ENCODE peak calls at places on chromosomes 3 and 15, in ten cellular contexts. Y is Panc1, O is PC-3, S is transverse colon, F is IMR-90, N is hepatocyte, X is dorsolateral prefrontal cortex, Q is A549, D is suprapubic skin, H is HCT116. E is an unnamed sample.

GRCh38 chr3:72485649-72486048 is 362.6 kb downstream of the SHQ1 start:
- DNase-seq in Y (no peak), Q (no peak), N (no peak), X (no peak), H (no peak), D (no peak), F (peak; percentile 10), O (no peak), S (no peak), E (no peak)

GRCh38 chr3:193782280-193782654 is 189.3 kb downstream of the OPA1 start:
- DNase-seq in F (no peak), S (peak; percentile 35), H (peak; percentile 80), X (no peak), O (peak; percentile 67), D (no peak), N (peak; percentile 79), Q (peak; percentile 28), Y (no peak), E (no peak)

GRCh38 chr15:70248116-70249025 is 150.7 kb upstream of the TLE3 start:
- DNase-seq in X (no peak), Y (no peak), F (no peak), S (no peak), Q (no peak), N (peak; percentile 30), H (no peak), D (peak; percentile 38), O (no peak), E (peak; percentile 83)

GRCh38 chr3:184524981-184525336 is 36.6 kb upstream of the EPHB3 start:
- DNase-seq in Y (no peak), Q (no peak), N (no peak), D (no peak), X (no peak), O (no peak), F (no peak), H (no peak), S (no peak), E (no peak)

GRCh38 chr3:52036222-52036694 is 20.1 kb downstream of the DUSP7 start:
- DNase-seq in F (no peak), H (no peak), D (no peak), N (no peak), S (no peak), Q (no peak), O (no peak), Y (no peak), X (no peak), E (no peak)

GRCh38 chr3:38094999-38095398 is 41.9 kb downstream of the ACAA1 start:
- DNase-seq in Q (no peak), O (no peak), F (no peak), H (no peak), X (no peak), D (no peak), S (no peak), N (no peak), Y (no peak), E (no peak)

GRCh38 chr3:155233213-155233612 is 60.3 kb downstream of the STRIT1 start:
- DNase-seq in N (peak; percentile 45), H (no peak), X (peak; percentile 6), Q (no peak), F (peak; percentile 81), Y (no peak), O (peak; percentile 93), D (no peak), S (peak; percentile 8), E (no peak)

GRCh38 chr3:121481116-121481895 is 64.5 kb downstream of the POLQ start:
- DNase-seq in Q (no peak), D (no peak), S (no peak), X (no peak), Y (no peak), O (peak; percentile 31), H (no peak), F (peak; percentile 68), N (no peak), E (no peak)

GRCh38 chr3:14151471-14152083 is 26.7 kb downstream of the TMEM43 start:
- DNase-seq in F (no peak), X (no peak), O (no peak), S (no peak), Y (no peak), N (no peak), H (no peak), D (no peak), Q (no peak), E (no peak)

GRCh38 chr3:12371525-12372140 is 82.8 kb downstream of the PPARG start:
- DNase-seq in D (no peak), F (peak; percentile 86), Q (no peak), X (no peak), N (no peak), H (no peak), O (peak; percentile 85), Y (no peak), S (no peak), E (no peak)

GRCh38 chr15:23897091-23897490 is 210.0 kb upstream of the NDN start:
- DNase-seq in Y (no peak), F (no peak), X (no peak), S (no peak), Q (no peak), O (no peak), D (no peak), H (no peak), N (no peak), E (no peak)

DNA sequence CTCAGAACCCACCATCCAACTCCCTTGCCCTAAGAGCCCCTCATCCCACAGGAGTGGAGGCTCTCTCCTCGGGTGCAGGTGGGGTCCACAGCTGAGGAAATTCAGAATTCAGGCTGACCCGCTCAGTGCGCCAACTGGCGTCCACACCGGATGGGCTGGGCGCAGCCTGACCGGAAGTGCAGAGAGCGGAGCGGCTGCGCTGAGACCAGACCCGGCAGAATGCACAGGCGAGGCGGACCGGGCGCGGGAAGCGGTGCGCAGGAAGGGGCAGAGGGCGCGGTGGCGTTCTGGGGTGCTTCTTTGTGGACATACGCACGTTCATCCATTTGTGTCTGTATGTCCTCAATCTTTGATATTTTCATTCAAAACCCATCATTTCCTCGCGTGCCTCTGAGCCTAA is 210.5 kb upstream of the NDN start:
- DNase-seq in X (no peak), Y (no peak), D (no peak), O (no peak), N (no peak), H (no peak), S (no peak), Q (no peak), F (no peak), E (peak; percentile 31)
- H3K4me3 ChIP-seq in X (peak overlapping the region; percentile 38), Y (no peak overlapping the region), D (no peak overlapping the region), O (no peak overlapping the region), N (no peak overlapping the region), H (no peak overlapping the region), S (no peak overlapping the region), Q (no peak overlapping the region), F (no peak overlapping the region), E (peak overlapping the region; percentile 37)

DNA sequence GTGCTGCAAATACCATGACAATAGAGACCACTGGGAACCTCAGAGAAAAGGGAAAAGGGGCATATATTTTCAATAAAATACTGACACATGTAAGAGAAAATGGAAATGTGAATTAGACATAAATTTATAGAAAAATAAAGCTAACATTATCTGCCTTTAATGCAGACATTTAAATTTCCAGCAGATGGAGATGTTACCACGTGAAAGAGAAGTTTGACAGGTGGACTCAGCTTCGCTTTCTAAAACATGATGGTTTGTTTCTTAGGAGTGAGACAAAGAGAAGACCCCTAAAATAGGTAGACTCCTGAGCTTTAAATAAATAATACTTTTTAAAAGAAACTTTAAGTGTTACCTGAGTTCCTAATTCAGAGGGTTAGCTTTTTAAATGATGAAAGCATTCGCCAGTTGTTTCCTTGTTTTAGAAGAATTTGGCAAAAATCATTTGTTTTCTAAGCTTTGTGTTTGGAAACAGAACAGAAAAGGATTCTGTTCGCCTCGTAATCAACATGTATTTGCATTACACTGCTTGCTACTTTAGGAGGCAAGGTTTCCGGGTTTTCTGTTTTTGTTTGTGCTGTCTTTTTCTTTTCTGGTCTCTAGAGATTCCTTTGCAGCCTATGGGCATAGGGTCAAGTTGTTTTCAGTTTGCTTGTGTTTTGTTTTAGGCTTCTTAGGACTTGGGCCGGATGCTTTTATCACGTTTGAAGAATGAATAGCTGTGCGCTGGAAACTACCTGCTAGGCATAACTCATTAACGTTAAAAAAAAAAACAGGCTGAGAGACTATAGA is 271.4 kb downstream of the THSD4 start:
- DNase-seq in H (no peak), D (no peak), X (no peak), S (no peak), F (peak; percentile 38), Q (peak; percentile 56), Y (no peak), N (peak; percentile 37), O (peak; percentile 38), E (no peak)
- TF ChIP-seq CTCF in H (peak; percentile 46), D (peak; percentile 20), X (peak; percentile 45), S (peak; percentile 57), F (peak; percentile 48), Q (peak; percentile 83), Y (peak; percentile 29), N (peak; percentile 65), O (peak; percentile 58), E (peak; percentile 12)

DNA sequence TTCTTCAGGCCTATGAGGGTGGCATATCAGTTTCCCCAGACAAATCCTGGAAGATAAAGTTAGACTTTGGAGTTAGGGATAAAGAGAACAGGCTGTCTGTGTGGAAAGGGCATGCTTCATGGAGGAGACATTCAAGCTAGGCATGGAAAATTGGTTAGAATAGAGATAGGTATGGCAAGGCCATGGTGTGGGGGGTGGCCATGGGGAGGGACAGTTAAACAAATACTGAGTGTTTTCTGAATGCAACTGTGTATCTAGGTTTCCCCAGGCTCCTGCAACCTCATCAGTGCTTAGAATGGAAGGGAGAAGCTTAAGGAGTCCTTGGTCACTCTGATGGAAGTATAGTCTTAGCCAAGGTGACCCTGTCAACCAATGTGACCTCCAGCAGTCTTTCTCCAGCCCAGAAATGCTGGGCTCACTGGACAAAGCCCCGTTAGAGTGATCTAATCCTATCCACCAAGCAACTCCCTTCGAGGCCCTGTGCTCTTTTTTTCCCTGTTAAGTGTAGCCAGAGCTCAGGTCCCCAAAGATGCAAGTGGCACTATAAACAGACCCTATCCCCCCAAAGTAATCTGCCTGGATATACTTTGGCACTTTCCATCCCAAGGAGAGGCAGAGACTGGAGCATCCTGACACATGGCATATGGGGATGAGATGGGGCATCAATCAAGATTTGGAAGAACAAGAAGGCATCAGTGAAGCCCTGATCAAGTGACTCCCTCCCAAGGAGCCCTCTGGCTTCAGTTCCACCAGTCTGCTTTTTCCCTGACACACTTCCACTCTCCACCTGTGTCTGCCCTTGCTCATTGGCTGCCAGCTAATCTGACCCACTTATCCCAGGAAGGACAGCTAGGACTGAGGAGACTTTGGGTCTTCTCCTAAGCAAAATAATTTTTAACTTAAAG is 5.6 kb upstream of the PKM start:
- DNase-seq in Y (no peak), F (peak; percentile 19), X (no peak), O (no peak), N (no peak), D (no peak), Q (no peak), S (no peak), H (no peak), E (peak; percentile 45)
- H3K27ac ChIP-seq in Y (peak overlapping the region; percentile 77), F (peak overlapping the region; percentile 94), X (peak overlapping the region; percentile 6), O (peak overlapping the region; percentile 94), N (peak overlapping the region; percentile 42), D (peak overlapping the region; percentile 83), Q (peak overlapping the region; percentile 97), S (no peak overlapping the region), H (peak overlapping the region; percentile 93), E (peak overlapping the region; percentile 38)

DNA sequence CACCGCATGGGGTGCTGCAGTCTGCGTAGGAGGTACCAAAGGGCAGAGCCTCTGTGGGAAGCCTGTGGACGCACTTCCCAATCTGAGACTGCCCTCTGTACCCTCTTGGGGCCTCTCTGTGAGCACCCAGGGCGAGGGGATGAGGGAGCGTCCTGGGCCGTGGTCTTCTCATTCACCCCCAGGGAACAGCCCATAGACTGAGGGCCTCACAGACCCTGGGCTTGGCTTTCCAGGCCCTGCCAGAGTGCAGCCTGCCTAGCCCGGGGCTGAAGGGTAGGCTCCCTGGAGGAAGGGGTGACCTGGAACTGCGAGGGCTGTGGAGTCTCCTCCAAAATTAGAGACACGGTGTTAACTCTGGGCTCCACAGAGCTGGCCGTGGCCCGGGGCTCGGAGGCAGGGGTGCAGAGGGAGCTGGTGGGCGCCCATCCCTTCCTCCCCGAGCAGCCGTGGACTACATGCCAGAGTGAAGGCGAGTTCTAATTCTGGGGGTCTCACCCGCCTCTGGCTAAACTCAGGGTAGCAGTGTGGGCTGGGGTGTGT is 468 bp upstream of the SPTBN5 start:
- DNase-seq in F (no peak), S (no peak), Y (no peak), O (no peak), X (no peak), Q (no peak), H (no peak), D (peak; percentile 60), N (no peak), E (no peak)
- H3K4me3 ChIP-seq in F (no peak overlapping the region), S (no peak overlapping the region), Y (no peak overlapping the region), O (peak overlapping the region; percentile 53), X (no peak overlapping the region), Q (no peak overlapping the region), H (peak overlapping the region; percentile 2), D (peak overlapping the region; percentile 25), N (no peak overlapping the region), E (no peak overlapping the region)